ENCODE peak calls at places on chromosomes 3 and 15, in ten cellular contexts. M is GM04503, J is CD14-positive monocyte, S is ascending aorta, W is heart left ventricle, Z is M059J, N is gastrocnemius medialis, A is NCI-H1694, R is HuH-7, G is fibroblast of pulmonary artery. F is an unnamed sample.

GRCh38 chr15:84982301-84982920 is 755 bp downstream of the PDE8A start:
- DNase-seq in S (no peak), W (peak), G (peak), Z (peak), R (peak), N (no peak), J (peak), M (no peak), A (no peak), F (no peak)

GRCh38 chr3:53707222-53707621 is 139.0 kb downstream of the CHDH start:
- DNase-seq in J (no peak), W (peak), G (no peak), Z (no peak), M (no peak), A (no peak), R (no peak), S (no peak), N (no peak), F (no peak)

GRCh38 chr15:76293361-76293760 is 17.9 kb downstream of the ETFA start:
- DNase-seq in Z (no peak), S (no peak), R (no peak), G (no peak), A (no peak), M (no peak), W (no peak), N (no peak), J (no peak), F (no peak)

GRCh38 chr3:108589081-108589997 is at the start of the genes CIP2A and DZIP3:
- DNase-seq in Z (peak), W (peak), G (peak), R (peak), M (peak), J (peak), S (peak), A (peak), N (peak), F (peak)

GRCh38 chr3:169879013-169879412 is 9.3 kb upstream of the LRRC31 start:
- DNase-seq in R (no peak), W (no peak), S (no peak), M (no peak), J (no peak), A (no peak), Z (no peak), G (no peak), N (no peak), F (no peak)

GRCh38 chr3:46406786-46407611 is at the start of the genes CCR5AS and CCRL2:
- DNase-seq in S (no peak), M (no peak), G (peak), N (no peak), R (no peak), A (no peak), J (peak), Z (peak), W (peak), F (no peak)

GRCh38 chr3:40021338-40021737 is 211.9 kb downstream of the MYRIP start:
- DNase-seq in S (no peak), A (no peak), G (no peak), M (no peak), N (no peak), J (no peak), Z (no peak), R (no peak), W (no peak), F (no peak)

GRCh38 chr3:132006605-132007204 is 28.1 kb downstream of the CPNE4 start:
- DNase-seq in G (peak), A (peak), M (no peak), N (no peak), R (peak), Z (peak), W (no peak), J (no peak), S (no peak), F (no peak)

GRCh38 chr3:24704496-24704895 is 209.8 kb upstream of the THRB start:
- DNase-seq in G (peak), R (no peak), J (no peak), A (no peak), S (no peak), W (no peak), N (no peak), Z (peak), M (no peak), F (no peak)

GRCh38 chr15:34729056-34729455 is 25.7 kb downstream of the GJD2 start:
- DNase-seq in Z (no peak), M (no peak), G (no peak), W (no peak), N (no peak), A (no peak), S (no peak), R (no peak), J (no peak), F (no peak)

GRCh38 chr3:15601046-15601398 is 347 bp downstream of the HACL1 start:
- DNase-seq in G (no peak), J (no peak), N (no peak), M (no peak), S (no peak), Z (peak), A (no peak), R (no peak), W (no peak), F (no peak)

GRCh38 chr3:52226229-52226817 is 878 bp upstream of the TLR9 start:
- DNase-seq in A (no peak), N (no peak), S (no peak), R (no peak), W (no peak), G (no peak), Z (no peak), J (no peak), M (no peak), F (no peak)

GRCh38 chr15:78623786-78624497 is 3.1 kb upstream of the CHRNA3 start:
- DNase-seq in J (no peak), W (no peak), N (no peak), M (no peak), Z (no peak), A (no peak), S (no peak), G (no peak), R (no peak), F (no peak)

GRCh38 chr3:84679211-84679610 is 279.6 kb upstream of the CADM2 start:
- DNase-seq in J (no peak), S (no peak), M (no peak), R (no peak), A (no peak), Z (no peak), N (no peak), G (no peak), W (no peak), F (no peak)

GRCh38 chr15:87492321-87492720 is 764.2 kb downstream of the NTRK3 start:
- DNase-seq in N (no peak), Z (no peak), S (no peak), A (no peak), R (no peak), J (no peak), G (no peak), W (no peak), M (no peak), F (no peak)

GRCh38 chr3:122688996-122689395 is 8.4 kb downstream of the PARP14 start:
- DNase-seq in J (no peak), W (no peak), G (no peak), M (no peak), S (no peak), N (no peak), A (no peak), Z (peak), R (no peak), F (no peak)

GRCh38 chr3:15452961-15453360 is 25.6 kb downstream of the EAF1 start:
- DNase-seq in A (no peak), N (no peak), M (no peak), W (no peak), Z (no peak), S (no peak), R (no peak), G (no peak), J (no peak), F (no peak)

GRCh38 chr3:24316887-24317383 is 177.7 kb downstream of the THRB start:
- DNase-seq in W (no peak), S (no peak), G (peak), M (no peak), R (peak), J (no peak), N (no peak), Z (peak), A (no peak), F (no peak)

GRCh38 chr3:46472056-46472455 is 7.4 kb upstream of the LTF start:
- DNase-seq in Z (no peak), G (no peak), J (no peak), W (no peak), S (no peak), N (no peak), M (no peak), A (no peak), R (no peak), F (no peak)

GRCh38 chr3:159260049-159260662 is 458.3 kb downstream of the MFSD1 start:
- DNase-seq in A (peak), R (peak), Z (peak), G (peak), M (no peak), N (no peak), W (peak), J (no peak), S (no peak), F (no peak)

GRCh38 chr15:31337352-31338031 is 10.9 kb downstream of the KLF13 start:
- DNase-seq in J (no peak), S (no peak), R (no peak), G (no peak), Z (no peak), M (no peak), N (no peak), W (no peak), A (no peak), F (no peak)

GRCh38 chr3:160950542-160950941 is 154.6 kb downstream of the B3GALNT1 start:
- DNase-seq in N (no peak), S (no peak), A (no peak), Z (no peak), R (no peak), W (no peak), M (no peak), G (no peak), J (no peak), F (no peak)

GRCh38 chr3:179671709-179672337 is 19.0 kb downstream of the USP13 start:
- DNase-seq in J (no peak), S (no peak), A (no peak), G (peak), M (no peak), N (peak), W (peak), Z (peak), R (no peak), F (no peak)

GRCh38 chr15:60871152-60871551 is 357.9 kb downstream of the RORA start:
- DNase-seq in N (no peak), W (no peak), S (no peak), A (no peak), M (no peak), J (no peak), Z (no peak), G (no peak), R (no peak), F (no peak)

GRCh38 chr15:26648676-26649075 is 124.2 kb downstream of the GABRB3 start:
- DNase-seq in W (no peak), M (no peak), G (no peak), R (no peak), N (no peak), Z (no peak), S (no peak), J (no peak), A (no peak), F (no peak)

GRCh38 chr3:176208915-176209314 is 988.4 kb downstream of the TBL1XR1 start:
- DNase-seq in R (peak), Z (no peak), G (no peak), S (no peak), M (no peak), N (no peak), W (no peak), A (no peak), J (no peak), F (no peak)

GRCh38 chr15:93210995-93211394 is 122.0 kb upstream of the RGMA start:
- DNase-seq in N (peak), J (no peak), S (no peak), W (no peak), M (no peak), G (no peak), Z (peak), A (no peak), R (no peak), F (no peak)

GRCh38 chr3:10933470-10933957 is 59.0 kb upstream of the SLC6A1 start:
- DNase-seq in W (no peak), M (no peak), Z (no peak), J (peak), A (no peak), S (no peak), G (no peak), R (no peak), N (no peak), F (no peak)

GRCh38 chr3:150097588-150097890 is 126.8 kb upstream of the PFN2 start:
- DNase-seq in R (no peak), N (no peak), W (no peak), M (no peak), Z (peak), A (no peak), S (no peak), J (no peak), G (no peak), F (no peak)

GRCh38 chr15:23467110-23467600 is 20.1 kb upstream of the GOLGA6L2 start:
- DNase-seq in A (no peak), N (no peak), M (peak), S (no peak), Z (peak), J (no peak), G (peak), R (peak), W (no peak), F (peak)

GRCh38 chr3:12392101-12392878 is 92.0 kb upstream of the TSEN2 start:
- DNase-seq in N (no peak), G (no peak), Z (no peak), A (no peak), S (no peak), J (no peak), W (no peak), M (no peak), R (no peak), F (no peak)

GRCh38 chr3:158668506-158668905 is 3.9 kb downstream of the LXN start:
- DNase-seq in R (no peak), G (peak), W (no peak), Z (no peak), M (no peak), S (no peak), A (no peak), N (no peak), J (no peak), F (no peak)

GRCh38 chr3:139716908-139717485 is 39.2 kb upstream of the NMNAT3 start:
- DNase-seq in W (no peak), M (no peak), R (no peak), A (no peak), J (no peak), Z (no peak), S (no peak), G (no peak), N (no peak), F (no peak)

GRCh38 chr15:43821505-43821904 is 3.0 kb downstream of the MFAP1 start:
- DNase-seq in J (no peak), R (no peak), S (no peak), W (no peak), A (no peak), M (no peak), G (no peak), Z (no peak), N (no peak), F (no peak)

GRCh38 chr3:14324224-14324944 is 78.0 kb upstream of the SLC6A6 start:
- DNase-seq in S (no peak), R (no peak), N (peak), A (no peak), J (no peak), G (no peak), Z (peak), M (no peak), W (peak), F (no peak)

GRCh38 chr3:38648024-38648658 is 1.3 kb downstream of the SCN5A start:
- DNase-seq in A (no peak), M (no peak), N (no peak), W (no peak), G (no peak), R (peak), J (no peak), Z (no peak), S (no peak), F (no peak)

F was measured in NCI-H524 treated with DMSO at 0.1 percent for 48 hours.